ENCODE peak calls at places on chromosomes 13 and 19, in nine cellular contexts. One of them, this sample, is unnamed.
A peak's percentile ranks its signal among the peaks of the same experiment; 100 is the strongest.

GRCh38 chr13:49400755-49401659 is 42.9 kb downstream of the CAB39L start:
- DNase-seq in HT-29: peak; percentile 84
- DNase-seq in pons: peak; percentile 87
- DNase-seq in NCI-H1694 treated with DMSO at 0.1 percent for 48 hours: no peak
- DNase-seq in mucosa of descending colon: no peak
- DNase-seq in left cardiac atrium: no peak
- DNase-seq in CD4-positive, alpha-beta T cell: no peak
- DNase-seq in T-helper 1 cell: no peak
- DNase-seq in HEK293T: no peak
- DNase-seq in this sample: peak; percentile 74

GRCh38 chr13:44692173-44692713 is 116.1 kb upstream of the TSC22D1 start:
- DNase-seq in HT-29: peak; percentile 53
- DNase-seq in pons: no peak
- DNase-seq in NCI-H1694 treated with DMSO at 0.1 percent for 48 hours: no peak
- DNase-seq in mucosa of descending colon: no peak
- DNase-seq in left cardiac atrium: no peak
- DNase-seq in CD4-positive, alpha-beta T cell: no peak
- DNase-seq in T-helper 1 cell: no peak
- DNase-seq in HEK293T: peak; percentile 12
- DNase-seq in this sample: no peak

GRCh38 chr13:41813426-41813825 is 147.5 kb downstream of the VWA8 start:
- DNase-seq in HT-29: no peak
- DNase-seq in pons: no peak
- DNase-seq in NCI-H1694 treated with DMSO at 0.1 percent for 48 hours: no peak
- DNase-seq in mucosa of descending colon: no peak
- DNase-seq in left cardiac atrium: no peak
- DNase-seq in CD4-positive, alpha-beta T cell: no peak
- DNase-seq in T-helper 1 cell: no peak
- DNase-seq in HEK293T: no peak
- DNase-seq in this sample: no peak

GRCh38 chr19:45171211-45171623 is 6.8 kb downstream of the TRAPPC6A start:
- DNase-seq in HT-29: no peak
- DNase-seq in pons: no peak
- DNase-seq in NCI-H1694 treated with DMSO at 0.1 percent for 48 hours: no peak
- DNase-seq in mucosa of descending colon: no peak
- DNase-seq in left cardiac atrium: peak; percentile 55
- DNase-seq in CD4-positive, alpha-beta T cell: no peak
- DNase-seq in T-helper 1 cell: no peak
- DNase-seq in HEK293T: no peak
- DNase-seq in this sample: no peak

GRCh38 chr19:11510444-11510843 is 4.8 kb upstream of the ZNF653 start:
- DNase-seq in HT-29: no peak
- DNase-seq in pons: no peak
- DNase-seq in NCI-H1694 treated with DMSO at 0.1 percent for 48 hours: no peak
- DNase-seq in mucosa of descending colon: no peak
- DNase-seq in left cardiac atrium: no peak
- DNase-seq in CD4-positive, alpha-beta T cell: no peak
- DNase-seq in T-helper 1 cell: no peak
- DNase-seq in HEK293T: no peak
- DNase-seq in this sample: no peak

GRCh38 chr13:112779856-112780604 is 90.2 kb downstream of the ATP11A start:
- DNase-seq in HT-29: no peak
- DNase-seq in pons: no peak
- DNase-seq in NCI-H1694 treated with DMSO at 0.1 percent for 48 hours: no peak
- DNase-seq in mucosa of descending colon: no peak
- DNase-seq in left cardiac atrium: no peak
- DNase-seq in CD4-positive, alpha-beta T cell: no peak
- DNase-seq in T-helper 1 cell: no peak
- DNase-seq in HEK293T: no peak
- DNase-seq in this sample: no peak

GRCh38 chr13:51760592-51760991 is 43.4 kb downstream of the DHRS12 start:
- DNase-seq in HT-29: no peak
- DNase-seq in pons: peak; percentile 79
- DNase-seq in NCI-H1694 treated with DMSO at 0.1 percent for 48 hours: no peak
- DNase-seq in mucosa of descending colon: no peak
- DNase-seq in left cardiac atrium: no peak
- DNase-seq in CD4-positive, alpha-beta T cell: no peak
- DNase-seq in T-helper 1 cell: no peak
- DNase-seq in HEK293T: no peak
- DNase-seq in this sample: no peak

GRCh38 chr13:95298169-95298940 is 2.9 kb downstream of the ABCC4 start:
- DNase-seq in HT-29: no peak
- DNase-seq in pons: no peak
- DNase-seq in NCI-H1694 treated with DMSO at 0.1 percent for 48 hours: no peak
- DNase-seq in mucosa of descending colon: no peak
- DNase-seq in left cardiac atrium: no peak
- DNase-seq in CD4-positive, alpha-beta T cell: no peak
- DNase-seq in T-helper 1 cell: no peak
- DNase-seq in HEK293T: no peak
- DNase-seq in this sample: no peak

GRCh38 chr13:111480976-111481375 is 160.5 kb downstream of the TEX29 start:
- DNase-seq in HT-29: no peak
- DNase-seq in pons: no peak
- DNase-seq in NCI-H1694 treated with DMSO at 0.1 percent for 48 hours: no peak
- DNase-seq in mucosa of descending colon: no peak
- DNase-seq in left cardiac atrium: no peak
- DNase-seq in CD4-positive, alpha-beta T cell: no peak
- DNase-seq in T-helper 1 cell: no peak
- DNase-seq in HEK293T: no peak
- DNase-seq in this sample: no peak